ENCODE peak calls at places on chromosomes 4 and X, in four cellular contexts. Q is K562, C is GM12878, Z is H1. X is an unnamed sample.

GRCh38 chrX:8820910-8821527 is 19.8 kb upstream of the FAM9A start:
- DNase-seq in Q (no peak), C (no peak), Z (peak; percentile 49), X (no peak)

GRCh38 chr4:38983756-38984647 is 48.2 kb downstream of the TMEM156 start:
- DNase-seq in Q (no peak), C (no peak), Z (no peak), X (no peak)

GRCh38 chr4:10117424-10118354 is 1.1 kb upstream of the WDR1 start:
- DNase-seq in Q (peak; percentile 39), C (peak; percentile 20), Z (peak; percentile 52), X (no peak)

GRCh38 chr4:3254302-3255131 is 5.6 kb downstream of the MSANTD1 start:
- DNase-seq in Q (no peak), C (no peak), Z (peak; percentile 40), X (no peak)

GRCh38 chr4:169144061-169144600 is 126.6 kb downstream of the SH3RF1 start:
- DNase-seq in Q (no peak), C (no peak), Z (no peak), X (no peak)

GRCh38 chr4:74374561-74375327 is 9.8 kb downstream of the EREG start:
- DNase-seq in Q (no peak), C (no peak), Z (no peak), X (peak; percentile 89)

GRCh38 chr4:51830146-51830545 is 12.8 kb upstream of the DCUN1D4 start:
- DNase-seq in Q (no peak), C (no peak), Z (no peak), X (no peak)

GRCh38 chr4:146495277-146495676 is 26.5 kb downstream of the SLC10A7 start:
- DNase-seq in Q (no peak), C (no peak), Z (no peak), X (no peak)

GRCh38 chrX:66039916-66040315 is at the start of gene VSIG4:
- DNase-seq in Q (no peak), C (no peak), Z (no peak), X (no peak)

GRCh38 chr4:48074657-48075056 is 58.1 kb downstream of the NIPAL1 start:
- DNase-seq in Q (no peak), C (no peak), Z (no peak), X (no peak)

GRCh38 chrX:74111245-74111644 is 192.7 kb upstream of the ZCCHC13 start:
- DNase-seq in Q (no peak), C (no peak), Z (no peak), X (no peak)

GRCh38 chr4:2436301-2436700 is 17.5 kb downstream of the CFAP99 start:
- DNase-seq in Q (peak; percentile 15), C (no peak), Z (no peak), X (no peak)

GRCh38 chr4:2416564-2417195 is 1.8 kb downstream of the ZFYVE28 start:
- DNase-seq in Q (peak; percentile 83), C (no peak), Z (peak; percentile 80), X (no peak)

GRCh38 chr4:40046311-40046980 is 10.2 kb upstream of the N4BP2 start:
- DNase-seq in Q (peak; percentile 56), C (no peak), Z (no peak), X (no peak)

GRCh38 chrX:147173586-147173985 is 359.0 kb upstream of the CXorf51A start:
- DNase-seq in Q (no peak), C (no peak), Z (no peak), X (no peak)

GRCh38 chr4:134388351-134388750 is 186.8 kb upstream of the PABPC4L start:
- DNase-seq in Q (no peak), C (no peak), Z (no peak), X (no peak)

GRCh38 chrX:134743121-134743520 is 84.8 kb upstream of the PLAC1 start:
- DNase-seq in Q (no peak), C (no peak), Z (no peak), X (no peak)

GRCh38 chr4:24921491-24921890 is 8.6 kb upstream of the CCDC149 start:
- DNase-seq in Q (no peak), C (no peak), Z (no peak), X (no peak)

GRCh38 chr4:28225005-28225404 is 1364.4 kb downstream of the STIM2 start:
- DNase-seq in Q (no peak), C (no peak), Z (no peak), X (peak; percentile 8)

GRCh38 chrX:49230500-49231232 is 2.5 kb downstream of the CACNA1F start:
- DNase-seq in Q (peak; percentile 88), C (no peak), Z (peak; percentile 78), X (no peak)

GRCh38 chrX:38879631-38880220 is 78.5 kb downstream of the MID1IP1 start:
- DNase-seq in Q (no peak), C (no peak), Z (no peak), X (no peak)

GRCh38 chr4:121898150-121898549 is 27.9 kb upstream of the BBS7 start:
- DNase-seq in Q (peak; percentile 6), C (no peak), Z (no peak), X (peak; percentile 10)

GRCh38 chrX:41921492-41922124 is 1.7 kb downstream of the CASK start:
- DNase-seq in Q (no peak), C (peak; percentile 45), Z (no peak), X (no peak)

DNA sequence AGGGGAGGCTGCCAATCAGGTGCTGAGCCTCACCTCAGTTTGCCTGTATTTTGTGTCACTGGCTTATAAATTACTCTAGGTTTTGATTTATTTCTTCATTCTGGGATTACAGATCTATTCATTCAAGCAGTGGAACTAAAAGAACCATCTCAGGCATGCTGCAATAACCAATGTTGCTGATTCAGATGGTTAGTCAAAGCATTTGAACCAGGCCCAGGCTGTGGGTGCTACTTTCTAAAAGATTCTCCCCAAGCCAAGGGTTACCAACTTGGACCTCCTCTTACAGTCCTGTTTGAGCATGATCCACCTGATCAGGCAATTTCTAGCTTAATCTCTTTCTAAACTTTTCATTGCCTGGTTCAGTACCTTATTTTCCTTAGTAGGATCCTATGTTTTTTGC is 67.2 kb downstream of the TMEM131L start:
- DNase-seq in Q (no peak), C (no peak), Z (no peak), X (no peak)
- TF ChIP-seq MAX in Q (no peak), C (no peak), Z (no peak), X (no peak)

GRCh38 chrX:50698944-50699343 is 115.0 kb downstream of the SHROOM4 start:
- DNase-seq in Q (no peak), C (no peak), Z (no peak), X (no peak)

GRCh38 chrX:50691820-50692219 is 122.2 kb downstream of the SHROOM4 start:
- DNase-seq in Q (peak; percentile 54), C (no peak), Z (no peak), X (peak; percentile 27)

GRCh38 chrX:50700921-50701320 is 113.1 kb downstream of the SHROOM4 start:
- DNase-seq in Q (no peak), C (no peak), Z (no peak), X (no peak)

DNA sequence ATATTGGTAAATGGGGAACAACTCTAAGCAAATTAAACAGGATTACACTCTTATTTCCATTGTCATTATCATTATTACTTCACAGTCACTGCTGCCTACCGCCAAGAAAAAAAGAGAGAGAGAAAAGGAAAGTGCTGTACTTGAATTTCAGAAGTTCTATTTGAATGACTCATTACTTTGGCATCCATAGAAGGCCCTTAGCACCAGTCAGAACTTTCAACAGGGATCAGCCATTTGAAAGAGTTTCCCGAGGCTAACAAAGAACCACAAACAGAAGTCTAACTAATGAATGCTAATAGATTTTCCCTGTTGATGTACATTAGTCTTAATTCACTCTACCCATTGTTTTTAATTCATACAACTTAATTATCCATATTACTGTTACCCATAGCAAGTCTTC is 116.3 kb downstream of the SHROOM4 start:
- DNase-seq in Q (no peak), C (no peak), Z (no peak), X (no peak)
- TF ChIP-seq EGR1 in Q (no peak), C (no peak), Z (no peak), X (no peak)

GRCh38 chr4:113052379-113052951 is 3.0 kb downstream of the ANK2 start:
- DNase-seq in Q (peak; percentile 1), C (peak; percentile 47), Z (no peak), X (no peak)
- TF ChIP-seq SIN3A in Q (no peak), C (no peak), Z (no peak), X (no peak)

GRCh38 chr4:6908397-6909112 is 1.1 kb upstream of the TBC1D14 start:
- DNase-seq in Q (peak; percentile 34), C (no peak), Z (no peak), X (no peak)

GRCh38 chr4:6909113-6909969 is at the start of gene TBC1D14:
- DNase-seq in Q (peak; percentile 90), C (no peak), Z (peak; percentile 91), X (peak; percentile 68)

GRCh38 chr4:6910340-6910959 is 824 bp downstream of the TBC1D14 start:
- DNase-seq in Q (peak; percentile 70), C (no peak), Z (no peak), X (no peak)

GRCh38 chr4:6910960-6911874 is 1.6 kb downstream of the TBC1D14 start:
- DNase-seq in Q (peak; percentile 54), C (no peak), Z (no peak), X (no peak)

GRCh38 chr4:6909970-6910339 is 329 bp downstream of the TBC1D14 start:
- DNase-seq in Q (peak; percentile 54), C (no peak), Z (no peak), X (no peak)
- TF ChIP-seq MAX in Q (no peak), C (no peak), Z (no peak), X (no peak)

GRCh38 chr4:15659768-15660394 is 4.7 kb upstream of the FBXL5 start:
- DNase-seq in Q (no peak), C (no peak), Z (no peak), X (no peak)
- TF ChIP-seq EGR1 in Q (no peak), C (no peak), Z (no peak), X (no peak)

X was measured in HCT116.